ENCODE peak calls at places on chromosome 7, in five cellular contexts. P is mammary epithelial cell, C is colonic mucosa, K is substantia nigra, A is cardiac muscle cell. B is an unnamed sample.

GRCh38 chr7:29285451-29285807 is 90.9 kb downstream of the CHN2 start:
- DNase-seq in P (peak; percentile 97), A (no peak), C (no peak), K (no peak), B (no peak)

GRCh38 chr7:27099224-27099838 is 3.2 kb downstream of the HOXA2 start:
- DNase-seq in K (no peak), A (no peak), P (peak; percentile 62), C (no peak), B (no peak)

GRCh38 chr7:27442446-27442845 is 199.8 kb downstream of the EVX1 start:
- DNase-seq in P (peak; percentile 73), C (no peak), A (no peak), K (no peak), B (no peak)

GRCh38 chr7:33886100-33886623 is 19.2 kb upstream of the BMPER start:
- DNase-seq in A (peak; percentile 74), P (no peak), C (no peak), K (no peak), B (no peak)

GRCh38 chr7:139560199-139560598 is 36.7 kb downstream of the CLEC2L start:
- DNase-seq in C (no peak), P (no peak), K (no peak), A (no peak), B (no peak)

GRCh38 chr7:116547347-116547746 is 22.5 kb downstream of the CAV1 start:
- DNase-seq in P (peak; percentile 30), K (no peak), C (no peak), A (no peak), B (no peak)

GRCh38 chr7:140084972-140085371 is 22.2 kb upstream of the PARP12 start:
- DNase-seq in P (no peak), K (no peak), C (no peak), A (no peak), B (no peak)

GRCh38 chr7:74023786-74024185 is 4.2 kb upstream of the ELN start:
- DNase-seq in K (no peak), C (no peak), A (no peak), P (no peak), B (no peak)

GRCh38 chr7:33040803-33041516 is 21.6 kb downstream of the NT5C3A start:
- DNase-seq in C (peak; percentile 85), A (peak; percentile 20), K (no peak), P (peak; percentile 90), B (peak; percentile 58)

GRCh38 chr7:105429746-105430612 is 41.3 kb upstream of the SRPK2 start:
- DNase-seq in K (no peak), A (peak; percentile 17), P (peak; percentile 39), C (peak; percentile 53), B (peak; percentile 3)

GRCh38 chr7:95549818-95550529 is 46.3 kb downstream of the PDK4 start:
- DNase-seq in P (peak; percentile 86), C (peak; percentile 81), K (peak; percentile 87), A (no peak), B (no peak)

GRCh38 chr7:98323597-98324322 is 42.3 kb downstream of the BRI3 start:
- DNase-seq in P (no peak), K (no peak), C (no peak), A (no peak), B (no peak)

GRCh38 chr7:101952355-101953247 is 135.2 kb downstream of the CUX1 start:
- DNase-seq in K (no peak), A (no peak), C (no peak), P (peak; percentile 24), B (no peak)

GRCh38 chr7:80533287-80533686 is 21.4 kb upstream of the GNAT3 start:
- DNase-seq in K (no peak), P (peak; percentile 33), A (no peak), C (no peak), B (no peak)

GRCh38 chr7:147245274-147245673 is 1128.7 kb downstream of the CNTNAP2 start:
- DNase-seq in P (peak; percentile 14), A (peak; percentile 60), K (peak; percentile 1), C (peak; percentile 26), B (no peak)

GRCh38 chr7:130956417-130957139 is 222.6 kb upstream of the KLF14 start:
- DNase-seq in P (no peak), C (no peak), A (no peak), K (no peak), B (no peak)

GRCh38 chr7:144037414-144038096 is 11.2 kb upstream of the OR2A5 start:
- DNase-seq in C (no peak), A (no peak), P (no peak), K (no peak), B (no peak)

GRCh38 chr7:32266932-32267475 is 196.8 kb upstream of the PDE1C start:
- DNase-seq in C (no peak), P (no peak), A (no peak), K (no peak), B (no peak)

GRCh38 chr7:17403996-17404395 is 105.5 kb downstream of the AHR start:
- DNase-seq in K (no peak), C (no peak), A (no peak), P (no peak), B (no peak)

GRCh38 chr7:158587425-158588084 is at the start of gene PTPRN2:
- DNase-seq in C (peak; percentile 71), K (peak; percentile 36), P (peak; percentile 6), A (peak; percentile 89), B (peak; percentile 34)

GRCh38 chr7:102985176-102985783 is 72.5 kb downstream of the LRRC17 start:
- DNase-seq in K (no peak), A (no peak), C (no peak), P (peak; percentile 52), B (no peak)

GRCh38 chr7:138797715-138798320 is at the start of the genes ATP6V0A4 and TMEM213:
- DNase-seq in P (no peak), A (no peak), K (no peak), C (no peak), B (no peak)

GRCh38 chr7:30852744-30853288 is 58.8 kb upstream of the AQP1 start:
- DNase-seq in K (no peak), A (no peak), C (no peak), P (no peak), B (no peak)
- H3K27ac ChIP-seq in K (no peak overlapping the region), A (no peak overlapping the region), C (no peak overlapping the region), P (no peak overlapping the region), B (no peak overlapping the region)

GRCh38 chr7:12826079-12826478 is 138.6 kb downstream of the ARL4A start:
- DNase-seq in P (no peak), A (no peak), C (no peak), K (no peak), B (no peak)
- H3K27ac ChIP-seq in P (no peak overlapping the region), A (no peak overlapping the region), C (no peak overlapping the region), K (no peak overlapping the region), B (no peak overlapping the region)

DNA sequence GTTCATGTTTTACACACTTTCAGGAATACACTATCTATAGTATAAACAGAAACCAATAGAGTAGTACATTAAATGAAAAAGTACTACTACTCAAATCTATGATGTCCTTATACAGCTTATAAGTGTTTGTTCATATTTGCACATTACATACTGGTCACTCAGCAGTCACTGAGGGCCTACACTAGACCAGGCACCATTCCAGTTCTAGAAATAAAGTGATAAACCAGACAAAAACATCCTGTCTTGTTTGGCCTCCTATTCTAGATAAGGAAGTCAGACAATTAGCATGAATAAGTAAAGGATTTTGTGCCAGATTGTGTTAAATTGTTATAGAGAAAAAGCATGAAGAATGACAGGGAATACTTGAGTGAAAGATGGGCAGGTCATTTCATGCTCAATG is 219.0 kb downstream of the CRPPA start:
- DNase-seq in P (no peak), K (no peak), C (no peak), A (no peak), B (no peak)
- H3K27ac ChIP-seq in P (peak overlapping the region; percentile 11), K (no peak overlapping the region), C (no peak overlapping the region), A (no peak overlapping the region), B (no peak overlapping the region)

DNA sequence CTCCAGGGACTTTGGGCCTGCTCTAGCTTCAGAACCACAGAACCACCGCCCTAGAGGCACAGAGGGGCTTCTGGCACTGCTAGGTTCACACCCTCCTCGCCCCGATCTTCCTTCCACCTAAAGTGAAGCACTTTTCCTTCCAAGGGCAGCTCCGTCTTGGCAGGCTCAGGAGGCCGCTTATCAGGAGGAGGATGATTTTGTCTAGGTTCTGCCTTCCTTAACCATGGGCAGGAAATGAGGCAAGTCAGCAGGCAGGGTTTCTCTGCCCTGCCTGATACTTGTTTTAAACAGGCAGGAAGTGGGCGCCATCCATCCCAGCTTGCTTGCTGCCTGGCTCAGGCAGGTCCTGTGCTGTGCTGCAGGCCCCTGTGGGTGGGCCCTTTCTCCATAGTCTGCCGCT is 8.3 kb upstream of the ATP6V0E2 start:
- DNase-seq in P (no peak), K (no peak), A (no peak), C (no peak), B (peak; percentile 38)
- H3K27ac ChIP-seq in P (no peak overlapping the region), K (no peak overlapping the region), A (no peak overlapping the region), C (no peak overlapping the region), B (peak overlapping the region; percentile 77)